ENCODE peak calls at places on chromosomes 12 and 14, in four cellular contexts. W, J, G and H are unnamed samples.

GRCh38 chr14:56117765-56118610 is at the start of gene PELI2:
- DNase-seq in W (no peak), J (peak; percentile 77), G (peak; percentile 74), H (peak; percentile 70)

GRCh38 chr12:12563529-12563928 is 866 bp upstream of the DUSP16 start:
- DNase-seq in W (peak; percentile 25), J (no peak), G (no peak), H (no peak)

GRCh38 chr12:130498589-130499385 is 161.1 kb downstream of the PIWIL1 start:
- DNase-seq in W (no peak), J (no peak), G (no peak), H (no peak)

GRCh38 chr12:10722502-10722904 is 620 bp downstream of the YBX3 start:
- DNase-seq in W (peak; percentile 60), J (peak; percentile 34), G (peak; percentile 34), H (peak; percentile 33)

GRCh38 chr12:16347391-16348298 is at the start of gene MGST1:
- DNase-seq in W (peak; percentile 71), J (peak; percentile 29), G (peak; percentile 83), H (no peak)

GRCh38 chr12:53966385-53967133 is 6.4 kb upstream of the HOXC11 start:
- DNase-seq in W (no peak), J (no peak), G (no peak), H (no peak)

GRCh38 chr14:79281244-79282199 is 929.8 kb downstream of the DIO2 start:
- DNase-seq in W (no peak), J (no peak), G (no peak), H (no peak)

GRCh38 chr14:96400495-96400894 is 8.6 kb downstream of the AK7 start:
- DNase-seq in W (no peak), J (no peak), G (no peak), H (no peak)

GRCh38 chr12:68641138-68641537 is 30.4 kb downstream of the RAP1B start:
- DNase-seq in W (peak; percentile 28), J (no peak), G (no peak), H (peak; percentile 32)

GRCh38 chr12:56110571-56110970 is 5.9 kb upstream of the RPL41 start:
- DNase-seq in W (peak; percentile 87), J (no peak), G (no peak), H (no peak)

GRCh38 chr12:115943630-115944391 is 333.7 kb downstream of the MED13L start:
- DNase-seq in W (no peak), J (no peak), G (peak; percentile 49), H (no peak)

GRCh38 chr14:81464253-81465001 is 64.3 kb upstream of the STON2 start:
- DNase-seq in W (peak; percentile 45), J (peak; percentile 63), G (peak; percentile 54), H (peak; percentile 75)

GRCh38 chr12:16165506-16165905 is 112.0 kb downstream of the SLC15A5 start:
- DNase-seq in W (peak; percentile 27), J (peak; percentile 11), G (no peak), H (no peak)

GRCh38 chr14:68682166-68683103 is 110.4 kb downstream of the ZFP36L1 start:
- DNase-seq in W (peak; percentile 72), J (peak; percentile 80), G (peak; percentile 63), H (no peak)

GRCh38 chr14:86141966-86142365 is 612.0 kb downstream of the FLRT2 start:
- DNase-seq in W (no peak), J (no peak), G (no peak), H (no peak)

GRCh38 chr12:12622418-12622817 is 10.7 kb downstream of the CREBL2 start:
- DNase-seq in W (no peak), J (no peak), G (no peak), H (no peak)

GRCh38 chr14:92931681-92932447 is 8.9 kb downstream of the CHGA start:
- DNase-seq in W (no peak), J (no peak), G (no peak), H (no peak)

DNA sequence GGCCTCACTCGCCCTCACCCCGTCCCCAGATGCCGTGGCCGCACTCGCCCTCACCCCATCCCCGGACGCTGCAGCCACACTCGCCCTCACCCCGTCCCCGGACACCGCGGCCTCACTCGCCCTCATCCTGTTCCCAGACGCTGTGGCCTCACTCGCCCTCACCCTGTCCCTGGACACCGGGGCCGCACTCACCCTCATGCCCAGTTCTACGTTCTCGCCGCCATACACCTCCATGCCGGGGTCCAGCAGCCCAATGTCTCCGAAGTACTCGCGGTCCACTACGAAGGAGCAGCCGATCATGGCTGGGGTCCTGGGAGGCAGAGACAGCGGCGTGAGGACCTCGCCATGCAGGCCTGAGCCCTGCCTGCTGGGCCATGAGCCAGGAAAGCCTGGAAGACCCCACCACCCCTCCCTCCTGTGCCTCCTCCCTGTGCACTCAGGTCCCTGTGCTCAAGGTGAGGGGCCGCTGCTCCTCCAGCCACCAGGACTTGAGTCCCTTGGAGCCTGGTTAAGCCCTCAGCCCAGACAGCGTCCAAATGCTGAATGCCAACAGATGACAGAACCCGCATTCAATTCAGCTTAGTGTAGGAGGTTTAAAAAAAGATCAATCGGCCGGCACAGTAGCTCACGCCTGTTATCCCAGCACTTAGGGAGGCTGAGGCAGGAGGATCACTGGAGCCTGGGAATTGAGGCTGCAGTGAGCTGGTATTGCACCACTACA is 81.5 kb downstream of the GALNT9 start:
- DNase-seq in W (no peak), J (no peak), G (no peak), H (no peak)
- H3K4me1 ChIP-seq in W (no peaks in the 10 kb centered on the region), J (no peaks in the 10 kb centered on the region), G (no peaks in the 10 kb centered on the region), H (no peaks in the 10 kb centered on the region)

GRCh38 chr12:61706783-61707182 is 553.4 kb upstream of the USP15 start:
- DNase-seq in W (no peak), J (no peak), G (no peak), H (no peak)
- H3K4me3 ChIP-seq in W (no peak overlapping the region), J (no peak overlapping the region), G (no peak overlapping the region), H (no peak overlapping the region)

DNA sequence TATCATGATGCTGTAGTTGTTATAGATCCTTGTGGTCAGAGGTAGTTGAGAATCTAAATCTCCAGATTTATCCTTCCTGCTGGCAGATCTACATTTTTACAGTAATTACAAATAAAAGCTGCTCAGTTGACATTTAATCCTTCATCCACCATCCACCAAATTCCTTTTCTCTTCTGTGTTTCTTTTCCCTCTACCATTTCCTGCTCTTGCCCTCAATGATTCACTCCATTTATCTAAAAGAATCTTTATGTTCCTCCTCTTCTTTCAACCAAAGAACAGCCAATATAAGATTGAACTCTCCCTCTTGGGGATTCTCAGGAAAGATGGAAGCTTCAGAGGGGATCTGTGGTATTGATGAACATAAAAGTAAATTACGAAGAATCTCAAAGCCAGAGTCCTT is 4.4 kb downstream of the MAP4K5 start:
- DNase-seq in W (peak; percentile 28), J (no peak), G (no peak), H (no peak)
- H3K4me1 ChIP-seq in W (peaks cover 26% of the 10 kb centered on the region), J (peaks cover 43% of the 10 kb centered on the region), G (peaks cover 15% of the 10 kb centered on the region), H (peaks cover 55% of the 10 kb centered on the region)

GRCh38 chr12:105330938-105331804 is 680 bp downstream of the C12orf75 start:
- DNase-seq in W (peak; percentile 27), J (peak; percentile 7), G (no peak), H (peak; percentile 48)

GRCh38 chr12:105331805-105332251 is 1.3 kb downstream of the C12orf75 start:
- DNase-seq in W (no peak), J (no peak), G (no peak), H (peak; percentile 6)

GRCh38 chr12:105330283-105330937 is at the start of gene C12orf75:
- DNase-seq in W (peak; percentile 60), J (peak; percentile 69), G (peak; percentile 55), H (peak; percentile 85)

GRCh38 chr12:105332925-105333324 is 2.4 kb downstream of the C12orf75 start:
- DNase-seq in W (no peak), J (no peak), G (no peak), H (no peak)

DNA sequence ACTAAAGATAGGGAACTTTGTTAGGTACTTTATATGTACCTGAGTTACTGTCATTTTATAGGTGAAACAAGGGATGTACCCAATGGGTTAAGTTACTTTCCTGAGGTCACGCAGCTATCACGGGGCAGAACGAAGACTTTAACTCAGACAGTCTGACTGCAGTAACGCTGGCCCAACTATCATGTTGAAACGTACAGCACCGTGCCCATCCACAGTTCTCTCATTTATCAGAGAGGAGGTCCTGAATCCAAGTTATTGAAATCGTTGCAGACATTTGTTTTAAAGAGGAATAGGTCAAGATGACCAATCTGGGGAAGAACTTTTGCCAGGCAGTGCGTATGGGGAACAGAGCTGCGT is 587 bp upstream of the C12orf75 start:
- DNase-seq in W (no peak), J (no peak), G (no peak), H (no peak)
- H3K4me3 ChIP-seq in W (peak overlapping the region; percentile 79), J (no peak overlapping the region), G (no peak overlapping the region), H (peak overlapping the region; percentile 34)

GRCh38 chr12:50799908-50800307 is 36.0 kb downstream of the ATF1 start:
- DNase-seq in W (no peak), J (no peak), G (no peak), H (no peak)
- H3K4me1 ChIP-seq in W (no peaks in the 10 kb centered on the region), J (no peaks in the 10 kb centered on the region), G (no peaks in the 10 kb centered on the region), H (no peaks in the 10 kb centered on the region)

GRCh38 chr12:6374028-6374780 is 1.2 kb downstream of the SCNN1A start:
- DNase-seq in W (peak; percentile 16), J (no peak), G (no peak), H (no peak)
- H3K4me3 ChIP-seq in W (peak overlapping the region; percentile 87), J (no peak overlapping the region), G (peak overlapping the region; percentile 9), H (no peak overlapping the region)